ENCODE peak calls at places on chromosome 14, in ten cellular contexts. One of them, this sample, is unnamed.

GRCh38 chr14:88154321-88154720 is 149.4 kb downstream of the GPR65 start:
- DNase-seq in pancreas: no peak
- DNase-seq in upper lobe of right lung: no peak
- DNase-seq in T-cell: no peak
- DNase-seq in GDM1: no peak
- DNase-seq in GF-D8: no peak
- DNase-seq in RWPE1: no peak
- DNase-seq in Daoy: no peak
- DNase-seq in GM23248: no peak
- DNase-seq in left cardiac atrium: no peak
- DNase-seq in this sample: no peak

GRCh38 chr14:59483360-59483759 is 848 bp downstream of the L3HYPDH start:
- DNase-seq in upper lobe of right lung: no peak
- DNase-seq in GDM1: no peak
- DNase-seq in GM23248: peak
- DNase-seq in Daoy: peak
- DNase-seq in GF-D8: no peak
- DNase-seq in pancreas: no peak
- DNase-seq in T-cell: no peak
- DNase-seq in left cardiac atrium: peak
- DNase-seq in RWPE1: peak
- DNase-seq in this sample: peak

GRCh38 chr14:74840603-74841030 is 35.3 kb downstream of the PROX2 start:
- DNase-seq in left cardiac atrium: no peak
- DNase-seq in GDM1: no peak
- DNase-seq in Daoy: no peak
- DNase-seq in RWPE1: no peak
- DNase-seq in GF-D8: no peak
- DNase-seq in GM23248: no peak
- DNase-seq in upper lobe of right lung: no peak
- DNase-seq in pancreas: no peak
- DNase-seq in T-cell: no peak
- DNase-seq in this sample: no peak

GRCh38 chr14:67332468-67332867 is 27.1 kb downstream of the ATP6V1D start:
- DNase-seq in T-cell: no peak
- DNase-seq in left cardiac atrium: no peak
- DNase-seq in RWPE1: no peak
- DNase-seq in upper lobe of right lung: no peak
- DNase-seq in GF-D8: no peak
- DNase-seq in GM23248: peak
- DNase-seq in pancreas: no peak
- DNase-seq in GDM1: no peak
- DNase-seq in Daoy: no peak
- DNase-seq in this sample: no peak

GRCh38 chr14:61575751-61576150 is 119.6 kb upstream of the HIF1A start:
- DNase-seq in RWPE1: no peak
- DNase-seq in GF-D8: no peak
- DNase-seq in upper lobe of right lung: no peak
- DNase-seq in left cardiac atrium: no peak
- DNase-seq in GM23248: peak
- DNase-seq in pancreas: no peak
- DNase-seq in T-cell: no peak
- DNase-seq in Daoy: no peak
- DNase-seq in GDM1: no peak
- DNase-seq in this sample: no peak

GRCh38 chr14:63852817-63853730 is at the start of gene SYNE2:
- DNase-seq in GDM1: no peak
- DNase-seq in RWPE1: peak
- DNase-seq in GF-D8: no peak
- DNase-seq in pancreas: peak
- DNase-seq in GM23248: peak
- DNase-seq in upper lobe of right lung: peak
- DNase-seq in left cardiac atrium: peak
- DNase-seq in Daoy: peak
- DNase-seq in T-cell: peak
- DNase-seq in this sample: no peak

GRCh38 chr14:80271389-80271788 is 60.1 kb upstream of the DIO2 start:
- DNase-seq in left cardiac atrium: no peak
- DNase-seq in pancreas: no peak
- DNase-seq in upper lobe of right lung: no peak
- DNase-seq in GM23248: peak
- DNase-seq in GF-D8: no peak
- DNase-seq in T-cell: no peak
- DNase-seq in RWPE1: no peak
- DNase-seq in Daoy: no peak
- DNase-seq in GDM1: no peak
- DNase-seq in this sample: no peak

GRCh38 chr14:35669782-35670181 is 135.8 kb downstream of the INSM2 start:
- DNase-seq in RWPE1: peak
- DNase-seq in Daoy: peak
- DNase-seq in T-cell: no peak
- DNase-seq in left cardiac atrium: no peak
- DNase-seq in upper lobe of right lung: no peak
- DNase-seq in GDM1: no peak
- DNase-seq in GF-D8: no peak
- DNase-seq in pancreas: no peak
- DNase-seq in GM23248: peak
- DNase-seq in this sample: no peak

GRCh38 chr14:54048311-54048710 is 91.7 kb upstream of the BMP4 start:
- DNase-seq in RWPE1: no peak
- DNase-seq in GM23248: no peak
- DNase-seq in pancreas: no peak
- DNase-seq in left cardiac atrium: no peak
- DNase-seq in GDM1: no peak
- DNase-seq in Daoy: no peak
- DNase-seq in GF-D8: no peak
- DNase-seq in upper lobe of right lung: no peak
- DNase-seq in T-cell: no peak
- DNase-seq in this sample: no peak

This sample was measured in occipital lobe.